ENCODE peak calls at places on chromosomes 7 and 10, in eight cellular contexts. X is CD4-positive, alpha-beta T cell; I is activated B cell treated with CpG ODN at 0.5 μM for 24 hours; W is astrocyte of the spinal cord; U is HL-60; Z is AG10803; D is heart left ventricle; V is adrenal gland. Q is an unnamed sample.

GRCh38 chr10:25072786-25073185 is 56.4 kb downstream of the THNSL1 start:
- DNase-seq in U (no peak), V (no peak), I (no peak), Z (no peak), D (no peak), X (no peak), W (no peak), Q (no peak)

GRCh38 chr7:116162236-116162635 is 48.1 kb upstream of the TES start:
- DNase-seq in V (no peak), X (no peak), Z (no peak), W (no peak), D (no peak), U (no peak), I (no peak), Q (no peak)

GRCh38 chr7:55187701-55188491 is 169.1 kb downstream of the EGFR start:
- DNase-seq in I (no peak), U (no peak), V (no peak), X (no peak), W (no peak), D (peak; percentile 51), Z (no peak), Q (no peak)

GRCh38 chr10:68684413-68684812 is 36.6 kb upstream of the CCAR1 start:
- DNase-seq in X (no peak), V (no peak), U (no peak), I (no peak), W (no peak), Z (no peak), D (no peak), Q (no peak)

GRCh38 chr10:69618746-69619145 is 11.3 kb upstream of the FAM241B start:
- DNase-seq in V (no peak), X (no peak), U (no peak), Z (no peak), W (no peak), D (no peak), I (no peak), Q (no peak)

GRCh38 chr7:6709808-6710207 is 3.1 kb upstream of the ZNF12 start:
- DNase-seq in X (no peak), I (no peak), Z (no peak), W (no peak), V (no peak), D (no peak), U (no peak), Q (no peak)

GRCh38 chr7:44395067-44395466 is 69.7 kb upstream of the CAMK2B start:
- DNase-seq in U (no peak), X (no peak), W (no peak), D (no peak), Z (no peak), I (no peak), V (no peak), Q (no peak)

GRCh38 chr10:62961951-62962523 is 145.9 kb upstream of the EGR2 start:
- DNase-seq in V (no peak), I (no peak), U (no peak), D (peak; percentile 52), Z (peak; percentile 11), X (no peak), W (peak; percentile 2), Q (no peak)

GRCh38 chr10:127860632-127861031 is 32.1 kb downstream of the CLRN3 start:
- DNase-seq in X (no peak), V (no peak), I (no peak), Z (no peak), D (no peak), U (no peak), W (no peak), Q (no peak)

GRCh38 chr7:149741629-149742028 is 31.8 kb downstream of the ZNF467 start:
- DNase-seq in I (no peak), D (no peak), X (no peak), W (no peak), U (no peak), Z (peak; percentile 51), V (no peak), Q (no peak)

GRCh38 chr10:1048349-1048731 is 579 bp downstream of the IDI1 start:
- DNase-seq in I (no peak), W (no peak), X (peak; percentile 63), Z (no peak), D (no peak), V (peak; percentile 73), U (no peak), Q (no peak)

GRCh38 chr7:80316811-80317210 is 182.2 kb downstream of the GNAI1 start:
- DNase-seq in U (no peak), Z (no peak), X (no peak), D (no peak), I (no peak), W (no peak), V (no peak), Q (no peak)

GRCh38 chr7:19143930-19144574 is 1.2 kb downstream of the FERD3L start:
- DNase-seq in I (no peak), Z (no peak), D (no peak), U (no peak), X (no peak), W (no peak), V (no peak), Q (no peak)

GRCh38 chr7:1620835-1621234 is 49.2 kb upstream of the ELFN1 start:
- DNase-seq in U (no peak), X (no peak), I (no peak), D (no peak), V (no peak), W (no peak), Z (no peak), Q (no peak)

GRCh38 chr10:5510281-5511072 is 11.1 kb upstream of the CALML5 start:
- DNase-seq in I (no peak), Z (no peak), V (no peak), X (no peak), D (no peak), U (no peak), W (no peak), Q (no peak)

GRCh38 chr7:144437370-144438191 is 34.1 kb upstream of the NOBOX start:
- DNase-seq in V (peak; percentile 75), Z (peak; percentile 60), X (no peak), U (no peak), D (peak; percentile 27), W (peak; percentile 64), I (no peak), Q (peak; percentile 39)

GRCh38 chr10:11551915-11552602 is 59.4 kb downstream of the USP6NL start:
- DNase-seq in X (no peak), V (peak; percentile 33), I (no peak), Z (peak; percentile 87), W (peak; percentile 93), U (no peak), D (no peak), Q (no peak)

GRCh38 chr7:41889472-41889871 is 186.6 kb upstream of the INHBA start:
- DNase-seq in D (no peak), V (no peak), X (no peak), Z (no peak), U (no peak), W (no peak), I (no peak), Q (no peak)

DNA sequence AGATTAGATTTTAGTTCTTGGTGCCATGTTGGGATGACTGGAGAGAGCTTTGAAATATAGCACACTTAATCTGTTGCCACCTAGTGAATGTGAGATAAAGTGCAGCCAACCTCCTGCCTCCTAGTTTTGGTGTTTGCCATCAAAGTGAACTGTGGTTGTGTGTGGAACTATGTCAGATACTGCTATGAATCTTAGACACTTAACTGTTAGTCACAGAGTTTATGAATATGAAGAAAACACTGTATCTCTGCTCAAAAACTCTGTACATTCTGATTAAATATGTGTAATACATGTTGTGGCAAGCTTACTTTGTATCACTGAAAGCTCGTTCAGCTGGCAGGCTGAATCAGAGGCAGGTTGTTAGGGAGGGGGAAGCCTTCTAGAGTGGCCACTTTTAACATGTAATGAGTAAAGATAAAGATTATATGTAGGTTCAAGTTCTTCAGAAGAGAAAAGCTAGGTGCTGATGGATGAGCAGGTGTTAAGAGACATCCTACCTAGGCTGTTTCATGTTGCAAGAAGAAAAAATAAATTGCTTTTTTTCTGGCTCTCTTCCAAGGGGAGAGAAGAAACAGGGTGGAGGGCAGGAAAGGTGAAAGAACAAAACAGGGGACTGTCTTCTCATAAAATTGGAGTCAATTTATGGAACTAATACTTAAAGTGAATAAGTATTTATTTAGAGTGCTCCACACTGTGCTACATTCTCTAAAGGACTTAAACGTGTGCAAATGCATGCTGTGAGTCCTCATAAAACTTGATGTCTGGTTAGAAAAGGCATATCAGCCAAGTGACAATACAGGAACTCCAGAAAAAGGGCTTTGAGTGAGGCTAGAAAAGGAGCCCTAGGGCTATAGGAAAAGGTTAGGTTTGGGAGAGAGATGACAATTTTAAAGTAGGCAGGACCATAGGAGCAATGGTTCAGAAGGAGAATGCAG is 14.1 kb upstream of the LAMB1 start:
- DNase-seq in I (no peak), X (no peak), Z (peak; percentile 39), U (no peak), W (peak; percentile 61), V (peak; percentile 41), D (no peak), Q (no peak)
- TF ChIP-seq CTCF in I (no peak), X (no peak), Z (peak; percentile 56), U (peak; percentile 17), W (peak; percentile 54), V (peak; percentile 38), D (peak; percentile 28), Q (peak; percentile 44)

GRCh38 chr10:71136036-71136690 is 76.2 kb upstream of the UNC5B start:
- DNase-seq in D (no peak), W (no peak), V (no peak), Z (no peak), U (no peak), X (no peak), I (no peak), Q (no peak)

GRCh38 chr10:71133710-71134686 is 78.4 kb upstream of the UNC5B start:
- DNase-seq in Z (no peak), W (no peak), V (no peak), D (no peak), I (no peak), X (no peak), U (no peak), Q (no peak)

GRCh38 chr10:71132321-71132810 is 80.0 kb upstream of the UNC5B start:
- DNase-seq in Z (no peak), W (no peak), X (no peak), I (no peak), V (no peak), D (no peak), U (no peak), Q (no peak)

GRCh38 chr10:71135276-71135675 is 77.1 kb upstream of the UNC5B start:
- DNase-seq in U (no peak), X (no peak), I (no peak), Z (no peak), D (no peak), V (no peak), W (no peak), Q (no peak)

GRCh38 chr10:71134732-71135211 is 77.6 kb upstream of the UNC5B start:
- DNase-seq in Z (no peak), U (no peak), I (no peak), V (no peak), D (no peak), X (no peak), W (no peak), Q (no peak)
- TF ChIP-seq CTCF in Z (no peak), U (no peak), I (no peak), V (no peak), D (no peak), X (no peak), W (no peak), Q (no peak)

GRCh38 chr7:22725585-22725984 is 1.4 kb upstream of the IL6 start:
- DNase-seq in I (no peak), D (no peak), Z (peak; percentile 63), U (peak; percentile 15), W (peak; percentile 22), V (no peak), X (no peak), Q (no peak)
- TF ChIP-seq CTCF in I (no peak), D (no peak), Z (peak; percentile 34), U (no peak), W (no peak), V (no peak), X (no peak), Q (peak; percentile 14)

GRCh38 chr10:87819274-87819585 is 1.2 kb upstream of the ATAD1 start:
- DNase-seq in X (no peak), Z (no peak), D (no peak), V (no peak), W (no peak), U (no peak), I (no peak), Q (no peak)
- TF ChIP-seq CTCF in X (no peak), Z (no peak), D (no peak), V (no peak), W (no peak), U (no peak), I (no peak), Q (no peak)

Q was measured in progenitor cell of endocrine pancreas.